ENCODE peak calls at places on chromosomes 6 and 20, in five cellular contexts. One of them, this sample, is unnamed.
A peak's percentile ranks its signal among the peaks of the same experiment; 100 is the strongest.

GRCh38 chr20:46296526-46297250 is 11.6 kb downstream of the CDH22 start:
- DNase-seq in lower lobe of right lung: peak; percentile 10
- DNase-seq in stomach: no peak
- DNase-seq in GM23248: no peak
- DNase-seq in sigmoid colon: no peak
- DNase-seq in this sample: no peak

GRCh38 chr20:4972506-4973251 is 28.6 kb downstream of the SLC23A2 start:
- DNase-seq in stomach: no peak
- DNase-seq in lower lobe of right lung: no peak
- DNase-seq in GM23248: no peak
- DNase-seq in sigmoid colon: no peak
- DNase-seq in this sample: no peak

GRCh38 chr6:108958900-108959770 is 110.9 kb downstream of the ARMC2 start:
- DNase-seq in sigmoid colon: no peak
- DNase-seq in stomach: no peak
- DNase-seq in lower lobe of right lung: peak; percentile 48
- DNase-seq in GM23248: no peak
- DNase-seq in this sample: no peak

GRCh38 chr6:3784423-3784822 is 32.9 kb upstream of the PXDC1 start:
- DNase-seq in stomach: no peak
- DNase-seq in sigmoid colon: no peak
- DNase-seq in GM23248: no peak
- DNase-seq in lower lobe of right lung: no peak
- DNase-seq in this sample: no peak

GRCh38 chr6:155538708-155539107 is 83.1 kb upstream of the NOX3 start:
- DNase-seq in lower lobe of right lung: no peak
- DNase-seq in sigmoid colon: no peak
- DNase-seq in stomach: no peak
- DNase-seq in GM23248: no peak
- DNase-seq in this sample: no peak

GRCh38 chr6:101163611-101164010 is 229.9 kb upstream of the GRIK2 start:
- DNase-seq in stomach: no peak
- DNase-seq in GM23248: no peak
- DNase-seq in sigmoid colon: no peak
- DNase-seq in lower lobe of right lung: no peak
- DNase-seq in this sample: no peak

GRCh38 chr6:118668761-118669411 is 17.5 kb upstream of the CEP85L start:
- DNase-seq in GM23248: peak; percentile 57
- DNase-seq in stomach: no peak
- DNase-seq in sigmoid colon: no peak
- DNase-seq in lower lobe of right lung: no peak
- DNase-seq in this sample: no peak

GRCh38 chr6:50602191-50602810 is 111.0 kb upstream of the TFAP2D start:
- DNase-seq in lower lobe of right lung: no peak
- DNase-seq in stomach: no peak
- DNase-seq in GM23248: peak; percentile 41
- DNase-seq in sigmoid colon: no peak
- DNase-seq in this sample: no peak

GRCh38 chr6:366389-366788 is 25.2 kb upstream of the IRF4 start:
- DNase-seq in sigmoid colon: no peak
- DNase-seq in stomach: no peak
- DNase-seq in GM23248: no peak
- DNase-seq in lower lobe of right lung: no peak
- DNase-seq in this sample: peak; percentile 13

GRCh38 chr6:9025223-9025622 is 589.9 kb upstream of the SLC35B3 start:
- DNase-seq in stomach: no peak
- DNase-seq in GM23248: peak; percentile 12
- DNase-seq in lower lobe of right lung: no peak
- DNase-seq in sigmoid colon: no peak
- DNase-seq in this sample: no peak

GRCh38 chr6:28996844-28997502 is 8.1 kb downstream of the ZNF311 start:
- DNase-seq in lower lobe of right lung: no peak
- DNase-seq in stomach: no peak
- DNase-seq in GM23248: peak; percentile 49
- DNase-seq in sigmoid colon: no peak
- DNase-seq in this sample: no peak

GRCh38 chr20:665276-665675 is 10.3 kb downstream of the SCRT2 start:
- DNase-seq in stomach: no peak
- DNase-seq in lower lobe of right lung: no peak
- DNase-seq in sigmoid colon: no peak
- DNase-seq in GM23248: no peak
- DNase-seq in this sample: no peak

GRCh38 chr6:158041370-158041769 is 59.7 kb downstream of the SYNJ2 start:
- DNase-seq in stomach: no peak
- DNase-seq in GM23248: peak; percentile 53
- DNase-seq in lower lobe of right lung: peak; percentile 2
- DNase-seq in sigmoid colon: no peak
- DNase-seq in this sample: peak; percentile 47

GRCh38 chr20:45843506-45843905 is 9.9 kb downstream of the SNX21 start:
- DNase-seq in lower lobe of right lung: no peak
- DNase-seq in GM23248: no peak
- DNase-seq in stomach: no peak
- DNase-seq in sigmoid colon: no peak
- DNase-seq in this sample: no peak

GRCh38 chr6:63351995-63352586 is 32.3 kb upstream of the LGSN start:
- DNase-seq in sigmoid colon: no peak
- DNase-seq in lower lobe of right lung: no peak
- DNase-seq in stomach: no peak
- DNase-seq in GM23248: peak; percentile 76
- DNase-seq in this sample: no peak

GRCh38 chr6:133778414-133778813 is 110.5 kb upstream of the TCF21 start:
- DNase-seq in lower lobe of right lung: no peak
- DNase-seq in stomach: no peak
- DNase-seq in sigmoid colon: no peak
- DNase-seq in GM23248: peak; percentile 93
- DNase-seq in this sample: no peak

GRCh38 chr20:10998476-10998875 is 324.7 kb upstream of the JAG1 start:
- DNase-seq in lower lobe of right lung: no peak
- DNase-seq in GM23248: no peak
- DNase-seq in stomach: no peak
- DNase-seq in sigmoid colon: no peak
- DNase-seq in this sample: no peak

GRCh38 chr20:11003341-11003740 is 329.5 kb upstream of the JAG1 start:
- DNase-seq in sigmoid colon: no peak
- DNase-seq in lower lobe of right lung: no peak
- DNase-seq in GM23248: no peak
- DNase-seq in stomach: no peak
- DNase-seq in this sample: no peak

GRCh38 chr20:11000416-11000815 is 326.6 kb upstream of the JAG1 start:
- DNase-seq in stomach: no peak
- DNase-seq in sigmoid colon: no peak
- DNase-seq in GM23248: no peak
- DNase-seq in lower lobe of right lung: no peak
- DNase-seq in this sample: no peak

DNA sequence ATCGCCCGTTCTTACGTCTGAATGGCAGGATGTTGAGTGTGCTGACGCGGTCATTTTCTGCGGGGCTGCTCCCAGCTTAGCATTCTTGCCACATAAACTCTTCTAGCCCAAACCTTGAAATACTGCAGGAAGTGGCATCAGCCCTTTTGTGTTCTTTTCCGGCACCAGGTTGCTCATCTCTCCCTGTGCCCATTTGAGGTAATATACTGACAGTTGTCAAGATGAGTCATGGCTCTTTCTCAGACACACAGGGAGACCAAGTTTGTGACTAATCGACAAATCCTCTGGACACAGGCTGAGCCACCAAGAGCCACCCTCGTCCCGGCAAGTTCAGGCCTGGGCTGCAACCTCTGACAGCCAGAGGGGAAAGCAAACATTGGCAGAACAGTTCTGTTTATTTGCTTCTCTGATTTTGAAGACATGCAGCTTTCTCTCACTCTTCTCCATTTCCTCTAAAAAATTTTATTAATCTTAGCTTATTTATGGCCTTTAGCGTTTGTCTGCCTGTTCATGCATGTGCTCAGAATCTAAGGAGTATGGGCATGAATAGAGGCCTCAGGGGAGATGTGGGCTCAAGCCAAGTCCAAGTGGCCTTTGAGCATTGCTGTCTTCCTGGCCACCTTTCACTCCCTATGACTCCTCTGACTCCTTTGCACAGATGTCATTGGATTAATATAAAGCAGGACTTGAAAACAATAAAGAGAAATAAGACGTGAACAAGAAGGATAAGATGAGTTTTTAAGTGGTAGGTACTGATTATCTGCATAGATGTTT is 328.2 kb upstream of the JAG1 start:
- DNase-seq in lower lobe of right lung: no peak
- DNase-seq in stomach: no peak
- DNase-seq in GM23248: peak; percentile 77
- DNase-seq in sigmoid colon: no peak
- DNase-seq in this sample: peak; percentile 78
- H3K27ac ChIP-seq in lower lobe of right lung: no peak overlapping the region
- H3K27ac ChIP-seq in stomach: no peak overlapping the region
- H3K27ac ChIP-seq in GM23248: peak overlapping the region; percentile 52
- H3K27ac ChIP-seq in sigmoid colon: no peak overlapping the region
- H3K27ac ChIP-seq in this sample: no peak overlapping the region

GRCh38 chr20:59701236-59701635 is 96.9 kb downstream of the PHACTR3 start:
- DNase-seq in stomach: no peak
- DNase-seq in lower lobe of right lung: no peak
- DNase-seq in GM23248: no peak
- DNase-seq in sigmoid colon: no peak
- DNase-seq in this sample: no peak
- H3K36me3 ChIP-seq in stomach: no peaks in the 10 kb centered on the region
- H3K36me3 ChIP-seq in lower lobe of right lung: no peaks in the 10 kb centered on the region
- H3K36me3 ChIP-seq in GM23248: no peaks in the 10 kb centered on the region
- H3K36me3 ChIP-seq in sigmoid colon: no peaks in the 10 kb centered on the region
- H3K36me3 ChIP-seq in this sample: no peaks in the 10 kb centered on the region

GRCh38 chr6:164208371-164208770 is 793.9 kb downstream of the QKI start:
- DNase-seq in sigmoid colon: no peak
- DNase-seq in GM23248: no peak
- DNase-seq in stomach: no peak
- DNase-seq in lower lobe of right lung: no peak
- DNase-seq in this sample: no peak
- H3K4me3 ChIP-seq in sigmoid colon: no peak overlapping the region
- H3K4me3 ChIP-seq in GM23248: no peak overlapping the region
- H3K4me3 ChIP-seq in stomach: no peak overlapping the region
- H3K4me3 ChIP-seq in lower lobe of right lung: no peak overlapping the region
- H3K4me3 ChIP-seq in this sample: no peak overlapping the region

GRCh38 chr20:49281913-49282467 is 4.1 kb upstream of the ZNFX1 start:
- DNase-seq in lower lobe of right lung: no peak
- DNase-seq in GM23248: no peak
- DNase-seq in sigmoid colon: no peak
- DNase-seq in stomach: no peak
- DNase-seq in this sample: no peak

GRCh38 chr20:49284818-49285217 is 7.0 kb upstream of the ZNFX1 start:
- DNase-seq in sigmoid colon: no peak
- DNase-seq in stomach: no peak
- DNase-seq in lower lobe of right lung: no peak
- DNase-seq in GM23248: no peak
- DNase-seq in this sample: no peak

GRCh38 chr20:49282584-49283171 is 4.8 kb upstream of the ZNFX1 start:
- DNase-seq in stomach: no peak
- DNase-seq in sigmoid colon: no peak
- DNase-seq in GM23248: peak; percentile 18
- DNase-seq in lower lobe of right lung: no peak
- DNase-seq in this sample: no peak

GRCh38 chr20:49283703-49284625 is 6.1 kb upstream of the ZNFX1 start:
- DNase-seq in sigmoid colon: no peak
- DNase-seq in lower lobe of right lung: no peak
- DNase-seq in stomach: no peak
- DNase-seq in GM23248: peak; percentile 8
- DNase-seq in this sample: no peak

GRCh38 chr20:49283176-49283702 is 5.4 kb upstream of the ZNFX1 start:
- DNase-seq in GM23248: no peak
- DNase-seq in sigmoid colon: no peak
- DNase-seq in lower lobe of right lung: no peak
- DNase-seq in stomach: no peak
- DNase-seq in this sample: no peak
- H3K27ac ChIP-seq in GM23248: peak overlapping the region; percentile 11
- H3K27ac ChIP-seq in sigmoid colon: no peak overlapping the region
- H3K27ac ChIP-seq in lower lobe of right lung: no peak overlapping the region
- H3K27ac ChIP-seq in stomach: no peak overlapping the region
- H3K27ac ChIP-seq in this sample: no peak overlapping the region

GRCh38 chr20:21124190-21124589 is 1.7 kb upstream of the KIZ start:
- DNase-seq in stomach: no peak
- DNase-seq in GM23248: no peak
- DNase-seq in sigmoid colon: no peak
- DNase-seq in lower lobe of right lung: no peak
- DNase-seq in this sample: no peak
- H3K36me3 ChIP-seq in stomach: no peaks in the 10 kb centered on the region
- H3K36me3 ChIP-seq in GM23248: no peaks in the 10 kb centered on the region
- H3K36me3 ChIP-seq in sigmoid colon: no peaks in the 10 kb centered on the region
- H3K36me3 ChIP-seq in lower lobe of right lung: no peaks in the 10 kb centered on the region
- H3K36me3 ChIP-seq in this sample: no peaks in the 10 kb centered on the region